ENCODE peak calls at places on chromosomes 1 and 21, in five cellular contexts. V is progenitor cell of endocrine pancreas, O is AG10803, S is lower leg skin, I is neural crest cell. B is an unnamed sample.
A peak's percentile ranks its signal among the peaks of the same experiment; 100 is the strongest.

GRCh38 chr1:24070821-24071393 is 41.0 kb downstream of the MYOM3 start:
- DNase-seq in I (peak; percentile 84), O (peak; percentile 70), S (peak; percentile 92), V (peak; percentile 77), B (peak; percentile 43)

GRCh38 chr1:192805832-192806323 is 3.0 kb upstream of the RGS2 start:
- DNase-seq in S (no peak), I (no peak), V (no peak), O (peak; percentile 94), B (peak; percentile 42)

GRCh38 chr1:161115132-161115711 is 2.6 kb downstream of the PFDN2 start:
- DNase-seq in S (no peak), V (no peak), I (no peak), O (peak; percentile 65), B (no peak)

GRCh38 chr1:119253366-119253765 is 112.9 kb upstream of the WARS2 start:
- DNase-seq in V (no peak), O (no peak), I (no peak), S (no peak), B (no peak)

GRCh38 chr1:181416268-181416855 is 67.0 kb upstream of the CACNA1E start:
- DNase-seq in O (no peak), V (no peak), I (no peak), S (peak; percentile 31), B (no peak)

GRCh38 chr1:40264354-40264781 is 6.3 kb downstream of the ZMPSTE24 start:
- DNase-seq in I (no peak), O (no peak), S (no peak), V (no peak), B (no peak)

GRCh38 chr1:166836733-166837132 is 2.5 kb upstream of the POGK start:
- DNase-seq in O (no peak), S (no peak), I (no peak), V (no peak), B (no peak)

GRCh38 chr1:72278461-72278860 is 3.9 kb downstream of the NEGR1 start:
- DNase-seq in O (no peak), I (no peak), V (no peak), S (no peak), B (no peak)

GRCh38 chr1:27634166-27634981 is 611 bp downstream of the FGR start:
- DNase-seq in V (no peak), I (no peak), S (no peak), O (no peak), B (no peak)

GRCh38 chr1:220797044-220797443 is 10.3 kb downstream of the MTARC1 start:
- DNase-seq in V (no peak), I (no peak), S (no peak), O (no peak), B (no peak)

GRCh38 chr1:184296466-184297243 is 90.2 kb upstream of the C1orf21 start:
- DNase-seq in O (peak; percentile 94), V (no peak), S (peak; percentile 96), I (no peak), B (no peak)

GRCh38 chr1:168893359-168893791 is 164.4 kb upstream of the DPT start:
- DNase-seq in S (peak; percentile 85), I (no peak), V (no peak), O (no peak), B (no peak)

GRCh38 chr21:36310016-36310415 is 10.0 kb upstream of the MORC3 start:
- DNase-seq in I (no peak), O (no peak), V (no peak), S (no peak), B (no peak)

GRCh38 chr1:21254335-21254951 is 35.8 kb downstream of the ECE1 start:
- DNase-seq in V (no peak), O (peak; percentile 42), I (no peak), S (peak; percentile 87), B (peak; percentile 39)

GRCh38 chr1:176897350-176898236 is 266.9 kb downstream of the ASTN1 start:
- DNase-seq in V (peak; percentile 76), S (peak; percentile 90), I (peak; percentile 89), O (peak; percentile 65), B (peak; percentile 77)

GRCh38 chr1:77688939-77689338 is 6.5 kb upstream of the ZZZ3 start:
- DNase-seq in V (no peak), S (no peak), I (no peak), O (no peak), B (no peak)

GRCh38 chr1:38028105-38028591 is 15.6 kb downstream of the UTP11 start:
- DNase-seq in S (no peak), I (no peak), O (no peak), V (no peak), B (no peak)

GRCh38 chr1:191618202-191618601 is 540.1 kb upstream of the RGS18 start:
- DNase-seq in O (no peak), V (no peak), S (no peak), I (no peak), B (no peak)

GRCh38 chr1:90706437-90707362 is 10.4 kb downstream of the BARHL2 start:
- DNase-seq in V (peak; percentile 43), S (no peak), I (no peak), O (no peak), B (no peak)

GRCh38 chr1:90708236-90708786 is 8.8 kb downstream of the BARHL2 start:
- DNase-seq in I (no peak), V (no peak), S (no peak), O (no peak), B (no peak)

GRCh38 chr1:90707363-90707710 is 9.8 kb downstream of the BARHL2 start:
- DNase-seq in O (peak; percentile 12), S (no peak), I (no peak), V (peak; percentile 86), B (no peak)

GRCh38 chr1:90705910-90706309 is 11.2 kb downstream of the BARHL2 start:
- DNase-seq in I (no peak), S (no peak), V (no peak), O (no peak), B (no peak)

GRCh38 chr1:90704817-90705216 is 12.3 kb downstream of the BARHL2 start:
- DNase-seq in V (no peak), O (no peak), I (no peak), S (no peak), B (no peak)
- TF ChIP-seq CTCF in V (no peak), O (no peak), I (no peak), S (no peak), B (no peak)

DNA sequence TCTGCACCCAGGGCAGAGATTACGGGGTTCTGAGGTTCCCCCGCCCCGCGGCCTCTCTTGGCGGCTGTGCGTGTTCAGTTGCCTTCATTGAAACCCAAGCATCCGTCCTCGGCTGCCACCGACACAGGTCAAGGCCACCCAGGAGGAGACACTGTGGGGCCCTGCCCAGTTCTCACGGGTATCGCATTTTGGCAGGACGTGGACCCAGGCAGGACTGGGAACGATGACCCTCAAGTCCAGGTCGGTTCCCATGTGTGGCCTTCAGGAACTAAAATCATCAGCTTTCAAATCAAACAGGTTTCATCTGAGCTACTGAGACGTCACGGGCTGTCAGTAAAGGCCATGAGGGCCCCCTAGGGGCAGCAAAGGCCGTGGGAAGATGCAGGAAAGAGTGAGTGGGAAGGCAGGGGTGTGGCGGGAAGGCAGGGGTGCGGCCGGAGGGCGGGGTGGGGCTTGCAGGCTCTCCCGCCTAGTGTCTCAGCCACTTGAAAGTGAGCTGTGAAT is 7.0 kb upstream of the C1orf174 start:
- DNase-seq in V (no peak), O (no peak), S (no peak), I (no peak), B (no peak)
- TF ChIP-seq CTCF in V (peak; percentile 20), O (no peak), S (no peak), I (no peak), B (peak; percentile 12)

DNA sequence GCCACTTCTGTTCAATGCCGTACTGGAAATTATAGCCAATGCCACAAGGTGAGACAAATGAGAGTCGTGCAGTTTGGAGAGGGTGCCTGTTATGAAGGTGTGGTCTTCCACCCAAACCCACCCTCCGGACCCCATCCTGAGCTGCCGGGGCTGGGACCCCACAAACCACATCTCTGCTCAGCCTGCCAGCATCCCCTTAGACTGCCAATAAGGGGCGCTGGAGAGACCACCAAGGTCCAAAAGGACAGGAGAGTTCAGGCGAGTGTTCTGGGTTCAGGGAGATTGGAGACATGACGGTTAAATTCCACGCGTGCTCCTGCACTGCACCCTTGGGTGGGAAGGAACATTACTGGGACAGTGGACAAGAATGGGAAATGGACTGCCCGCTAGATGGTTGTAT is 48.7 kb upstream of the COL18A1 start:
- DNase-seq in O (no peak), S (no peak), V (no peak), I (no peak), B (no peak)
- TF ChIP-seq CTCF in O (no peak), S (no peak), V (peak; percentile 39), I (peak; percentile 36), B (no peak)

GRCh38 chr1:97668945-97669344 is 251.9 kb downstream of the DPYD start:
- DNase-seq in V (no peak), I (no peak), O (peak; percentile 75), S (no peak), B (no peak)
- TF ChIP-seq CTCF in V (no peak), I (no peak), O (peak; percentile 23), S (no peak), B (peak; percentile 46)

DNA sequence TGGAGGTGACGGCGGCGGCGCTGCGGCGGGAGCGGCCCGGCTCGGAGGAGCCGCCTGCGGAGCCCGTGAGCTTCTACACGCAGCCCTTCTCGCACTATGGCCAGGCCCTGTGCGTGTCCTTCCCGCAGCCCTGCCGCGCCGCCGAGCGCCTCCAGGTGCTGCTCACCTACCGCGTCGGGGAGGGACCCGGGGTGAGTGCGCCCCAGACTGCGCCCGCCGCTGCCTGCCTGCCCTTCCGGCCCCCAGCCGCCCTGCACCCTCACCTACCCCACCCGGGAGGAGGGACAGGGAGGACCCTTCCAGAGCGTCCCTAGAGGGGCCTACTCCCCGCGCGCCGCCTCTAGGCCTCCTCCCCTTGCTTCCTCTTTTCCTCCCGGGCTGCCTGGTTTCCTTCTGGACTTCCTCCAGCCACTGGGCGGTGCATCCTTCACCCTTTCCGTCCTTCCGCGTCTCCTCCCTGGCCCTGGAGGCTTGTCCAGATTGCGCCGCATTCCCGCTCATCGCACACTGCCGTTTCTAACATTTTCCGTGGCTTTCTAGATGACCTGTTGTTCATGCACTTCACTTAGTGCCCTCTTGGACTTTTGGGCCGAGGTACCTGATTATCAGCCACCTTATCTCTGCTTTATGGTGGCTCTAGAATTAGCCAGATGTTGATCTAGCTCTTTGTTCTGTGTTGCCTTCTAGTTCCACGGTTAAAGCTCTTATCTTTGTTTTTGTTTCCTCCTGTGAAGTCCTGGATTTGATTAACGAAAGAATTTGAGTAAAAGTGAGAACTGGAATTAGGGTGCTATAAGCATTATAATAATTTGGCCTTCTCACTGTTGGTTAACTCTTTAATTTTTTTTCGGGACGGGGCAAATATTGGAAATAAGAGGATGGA is 716 bp downstream of the RNPEP start:
- DNase-seq in I (peak; percentile 60), S (peak; percentile 93), O (peak; percentile 78), V (peak; percentile 35), B (peak; percentile 42)
- TF ChIP-seq CTCF in I (peak; percentile 39), S (no peak), O (no peak), V (no peak), B (peak; percentile 0)